ENCODE peak calls at places on chromosomes 2 and 18, in six cellular contexts. Q, W, U, A, S and R are unnamed samples. For H3K79me1, the result is how much of the 10 kb centered on the place peaks cover.

GRCh38 chr18:14965553-14965952 is 217.6 kb downstream of the ANKRD30B start:
- DNase-seq in S (no peak), W (no peak), U (no peak), Q (no peak), A (no peak), R (no peak)

GRCh38 chr2:143435112-143435511 is 305.9 kb downstream of the ARHGAP15 start:
- DNase-seq in W (no peak), Q (no peak), A (no peak), S (no peak), U (no peak), R (peak)

GRCh38 chr2:235168174-235168979 is 216.6 kb downstream of the SH3BP4 start:
- DNase-seq in A (no peak), W (no peak), U (no peak), Q (no peak), S (no peak), R (no peak)

GRCh38 chr2:73979021-73979420 is 5.7 kb upstream of the TET3 start:
- DNase-seq in U (no peak), A (peak), W (no peak), S (no peak), Q (peak), R (no peak)

GRCh38 chr2:85368921-85369320 is 14.4 kb downstream of the ELMOD3 start:
- DNase-seq in S (no peak), Q (no peak), A (no peak), W (no peak), U (no peak), R (no peak)

GRCh38 chr2:177644838-177645237 is 252.3 kb downstream of the AGPS start:
- DNase-seq in S (no peak), A (no peak), W (no peak), U (no peak), Q (no peak), R (no peak)

GRCh38 chr18:51881394-51881793 is 458.6 kb upstream of the DCC start:
- DNase-seq in W (no peak), A (no peak), Q (no peak), U (no peak), S (no peak), R (no peak)

GRCh38 chr2:177291701-177292100 is 27.2 kb upstream of the NFE2L2 start:
- DNase-seq in Q (no peak), W (no peak), U (no peak), A (no peak), S (no peak), R (no peak)

GRCh38 chr2:63822478-63822877 is 19.2 kb upstream of the UGP2 start:
- DNase-seq in U (no peak), Q (no peak), S (no peak), W (no peak), A (no peak), R (no peak)

GRCh38 chr2:116669782-116670181 is 1144.7 kb upstream of the DDX18 start:
- DNase-seq in S (peak), U (no peak), Q (no peak), W (no peak), A (no peak), R (no peak)

GRCh38 chr2:62112192-62112591 is 83.7 kb upstream of the B3GNT2 start:
- DNase-seq in S (peak), Q (no peak), W (no peak), A (peak), U (no peak), R (no peak)

GRCh38 chr2:168139791-168140190 is 107.6 kb downstream of the STK39 start:
- DNase-seq in S (no peak), Q (no peak), A (no peak), U (no peak), W (no peak), R (no peak)

GRCh38 chr2:62495777-62496176 is 10.2 kb downstream of the TMEM17 start:
- DNase-seq in U (no peak), Q (no peak), A (no peak), W (no peak), S (no peak), R (no peak)

GRCh38 chr2:127054996-127055785 is 51.8 kb downstream of the BIN1 start:
- DNase-seq in Q (no peak), U (no peak), S (no peak), A (no peak), W (no peak), R (no peak)

GRCh38 chr2:86048888-86049287 is 56.8 kb downstream of the POLR1A start:
- DNase-seq in S (no peak), W (no peak), U (no peak), Q (peak), A (no peak), R (no peak)

GRCh38 chr2:192230864-192231453 is 36.2 kb upstream of the TMEFF2 start:
- DNase-seq in S (no peak), W (no peak), A (no peak), U (no peak), Q (no peak), R (no peak)

GRCh38 chr2:192228685-192229084 is 34.0 kb upstream of the TMEFF2 start:
- DNase-seq in S (no peak), U (peak), Q (no peak), W (no peak), A (peak), R (peak)
- H3K79me1 ChIP-seq in S (under half), U (under half), Q (under half), W (under half), A (under half), R (under half)

DNA sequence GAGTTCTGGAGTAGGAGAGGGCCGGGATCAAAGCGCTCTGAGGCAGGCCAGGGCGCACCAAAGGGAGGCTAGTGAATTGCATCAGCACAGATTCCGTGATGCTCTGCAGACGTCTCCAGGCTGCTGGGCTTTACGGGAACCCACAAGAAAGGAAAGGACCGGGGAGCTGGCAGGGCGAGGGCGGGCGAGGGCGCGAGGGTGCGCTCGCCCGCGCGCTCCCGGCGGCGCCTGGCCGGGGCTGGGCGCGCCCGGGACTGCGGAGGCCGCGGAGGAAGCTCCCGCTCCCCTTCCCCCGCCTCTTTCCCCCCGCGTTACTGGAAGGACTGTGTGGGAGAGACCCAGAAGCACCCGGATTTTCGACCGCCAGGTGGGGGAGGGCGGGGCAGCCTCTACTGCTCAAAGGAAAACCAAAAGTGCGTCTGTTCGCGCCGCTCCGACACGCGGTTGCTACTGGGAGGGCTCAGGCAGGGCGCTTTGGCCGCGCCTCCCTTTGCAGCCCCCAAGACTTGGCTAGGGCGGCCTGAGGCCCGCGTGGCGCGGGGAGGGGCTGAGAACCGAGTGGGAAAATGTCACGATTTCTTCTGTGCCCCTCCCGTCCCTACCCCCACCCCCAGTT is 2.3 kb upstream of the FOSL2 start:
- DNase-seq in W (peak), A (peak), U (peak), Q (peak), S (peak), R (peak)
- H3K79me1 ChIP-seq in W (under half), A (under half), U (under half), Q (under half), S (under half), R (under half)

DNA sequence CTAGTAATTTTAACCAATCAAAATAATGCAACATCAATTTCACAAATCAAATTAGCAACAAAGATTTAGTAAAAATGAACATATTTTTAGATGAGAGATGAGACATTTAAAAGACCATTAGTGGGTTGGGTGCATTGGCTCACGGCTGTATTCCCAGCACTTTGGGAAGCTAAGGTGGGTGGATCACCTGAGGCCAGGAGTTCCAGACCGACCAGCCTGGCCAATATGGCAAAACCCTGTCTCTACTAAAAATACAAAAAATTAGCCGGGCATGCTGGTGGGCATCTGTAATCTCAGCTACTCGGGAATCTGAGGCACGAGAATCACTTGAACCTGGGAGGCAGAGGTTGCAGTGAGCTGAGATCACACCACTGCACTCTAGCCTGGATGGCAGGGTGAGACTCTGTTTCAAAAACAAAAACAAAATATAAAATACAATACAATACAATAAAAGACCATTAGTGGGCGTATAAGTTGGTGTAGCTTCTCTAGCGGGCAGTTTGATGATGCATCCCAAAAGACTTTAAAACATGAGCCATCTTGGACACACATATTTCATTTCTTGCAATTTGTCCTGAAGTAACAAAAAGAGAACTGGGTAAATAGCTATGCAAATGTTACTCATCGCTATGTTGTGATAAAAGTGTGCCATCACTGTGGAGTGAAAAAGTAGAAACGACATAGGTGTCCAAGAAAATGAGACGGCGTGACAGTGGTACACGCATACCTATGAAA is 101.8 kb downstream of the COL6A3 start:
- DNase-seq in W (no peak), S (no peak), A (no peak), U (no peak), Q (no peak), R (no peak)
- H3K79me1 ChIP-seq in W (under half), S (under half), A (under half), U (under half), Q (under half), R (under half)

DNA sequence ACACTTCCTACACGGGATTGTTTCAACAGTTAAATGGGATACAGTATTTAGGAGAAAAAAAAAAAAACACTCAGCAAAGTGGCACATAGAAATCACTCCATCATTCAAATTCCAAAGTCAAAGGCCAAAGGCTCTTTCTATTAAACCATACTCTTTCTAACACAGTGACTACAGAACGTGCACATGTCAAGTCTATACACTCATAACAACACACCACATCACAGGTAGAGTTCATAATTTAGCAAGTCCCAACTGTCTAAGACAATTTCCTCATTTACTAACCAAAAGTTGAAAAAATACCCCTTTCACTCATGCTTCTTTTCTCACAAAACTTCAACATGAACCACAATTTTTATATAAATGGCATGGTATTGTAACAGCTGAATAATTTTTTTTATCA is 70.8 kb downstream of the MBOAT2 start:
- DNase-seq in A (no peak), S (no peak), U (no peak), Q (no peak), W (no peak), R (no peak)
- H3K79me1 ChIP-seq in A (under half), S (under half), U (under half), Q (under half), W (under half), R (under half)

GRCh38 chr2:28618221-28619141 is 122.6 kb downstream of the PLB1 start:
- DNase-seq in U (no peak), S (no peak), Q (no peak), A (no peak), W (no peak), R (no peak)
- H3K79me1 ChIP-seq in U (under half), S (under half), Q (under half), A (under half), W (under half), R (under half)

GRCh38 chr2:239777219-239777618 is 247.9 kb downstream of the NDUFA10 start:
- DNase-seq in Q (peak), W (no peak), U (no peak), A (no peak), S (no peak), R (no peak)
- H3K79me1 ChIP-seq in Q (under half), W (under half), U (under half), A (under half), S (under half), R (under half)

GRCh38 chr2:170822885-170823799 is 6.5 kb downstream of the GAD1 start:
- DNase-seq in S (no peak), W (no peak), A (peak), U (peak), Q (peak), R (no peak)
- H3K79me1 ChIP-seq in S (under half), W (under half), A (under half), U (under half), Q (under half), R (under half)

GRCh38 chr2:20567159-20567925 is 83.6 kb downstream of the HS1BP3 start:
- DNase-seq in S (no peak), U (peak), W (no peak), Q (peak), A (peak), R (no peak)
- H3K79me1 ChIP-seq in S (under half), U (under half), W (under half), Q (under half), A (under half), R (under half)

DNA sequence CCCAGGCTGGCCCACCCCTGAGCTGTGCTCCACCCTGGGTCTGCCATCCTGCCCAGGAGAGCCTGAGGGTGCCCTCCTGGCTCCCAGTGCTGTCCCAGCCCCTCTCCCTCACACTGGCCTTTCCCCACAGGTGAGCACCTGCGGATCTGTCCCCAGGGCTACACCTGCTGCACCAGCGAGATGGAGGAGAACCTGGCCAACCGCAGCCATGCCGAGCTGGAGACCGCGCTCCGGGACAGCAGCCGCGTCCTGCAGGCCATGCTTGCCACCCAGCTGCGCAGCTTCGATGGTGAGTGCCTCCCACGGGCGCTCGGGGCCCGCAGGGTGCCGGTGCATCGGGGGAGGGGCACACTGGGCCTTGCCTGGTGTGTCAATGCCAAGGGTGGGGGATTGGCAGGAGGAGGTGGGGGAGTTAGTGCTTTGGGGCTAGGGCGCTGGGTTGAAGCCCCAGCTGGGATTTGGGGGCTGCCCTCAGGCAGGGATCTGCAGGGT is 23.5 kb downstream of the GPC1 start:
- DNase-seq in A (no peak), W (no peak), U (no peak), Q (no peak), S (no peak), R (no peak)
- H3K79me1 ChIP-seq in A (under half), W (under half), U (under half), Q (under half), S (under half), R (under half)

DNA sequence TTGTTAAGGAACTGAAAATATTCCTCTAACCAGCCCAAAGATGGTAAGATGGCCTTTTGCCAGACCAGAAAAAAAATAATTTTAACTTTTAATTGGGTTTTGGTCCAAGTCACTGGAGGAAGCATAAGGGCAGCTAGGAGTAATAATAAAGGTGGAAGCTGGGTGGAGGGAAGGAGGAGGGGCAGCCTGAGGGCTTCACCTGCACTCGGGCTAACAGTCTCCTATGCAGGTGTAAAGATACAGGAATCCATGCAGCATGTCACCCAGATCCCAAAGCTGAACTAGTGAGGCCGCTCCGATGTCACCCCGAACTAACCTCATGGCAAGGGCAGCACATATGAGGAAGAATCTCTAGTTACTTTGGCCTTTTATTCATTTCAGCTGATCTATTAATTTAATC is 37.2 kb upstream of the GORASP2 start:
- DNase-seq in W (no peak), Q (no peak), U (no peak), A (no peak), S (no peak), R (no peak)
- H3K79me1 ChIP-seq in W (under half), Q (under half), U (under half), A (under half), S (under half), R (under half)